ENCODE peak calls at places on chromosome 2, in eight cellular contexts. G, S, Y, Q, P, U, I and T are unnamed samples.

GRCh38 chr2:9261231-9261883 is 54.7 kb downstream of the ASAP2 start:
- DNase-seq in G (no peak), S (no peak), Y (no peak), Q (no peak), P (peak), U (no peak), I (no peak), T (no peak)

GRCh38 chr2:44358498-44358897 is 2.8 kb downstream of the PREPL start:
- DNase-seq in G (peak), S (peak), Y (no peak), Q (peak), P (peak), U (no peak), I (peak), T (peak)

GRCh38 chr2:24375349-24376087 is 15.2 kb upstream of the ITSN2 start:
- DNase-seq in G (no peak), S (no peak), Y (no peak), Q (no peak), P (no peak), U (no peak), I (no peak), T (no peak)

GRCh38 chr2:232632904-232633412 is 446 bp upstream of the EFHD1 start:
- DNase-seq in G (no peak), S (no peak), Y (peak), Q (no peak), P (peak), U (peak), I (peak), T (no peak)

GRCh38 chr2:209686417-209686816 is 85.2 kb upstream of the UNC80 start:
- DNase-seq in G (no peak), S (no peak), Y (no peak), Q (no peak), P (no peak), U (no peak), I (no peak), T (no peak)

GRCh38 chr2:222871291-222871690 is 10.5 kb downstream of the ACSL3 start:
- DNase-seq in G (no peak), S (no peak), Y (no peak), Q (no peak), P (no peak), U (no peak), I (no peak), T (no peak)

GRCh38 chr2:160372585-160372984 is 121.0 kb downstream of the RBMS1 start:
- DNase-seq in G (no peak), S (no peak), Y (no peak), Q (peak), P (no peak), U (no peak), I (no peak), T (no peak)

GRCh38 chr2:196206804-196207203 is 35.4 kb upstream of the STK17B start:
- DNase-seq in G (peak), S (no peak), Y (no peak), Q (no peak), P (no peak), U (no peak), I (peak), T (no peak)

GRCh38 chr2:69248232-69248631 is 138.8 kb downstream of the GFPT1 start:
- DNase-seq in G (no peak), S (no peak), Y (no peak), Q (no peak), P (no peak), U (no peak), I (no peak), T (no peak)

GRCh38 chr2:227423633-227424499 is 36.1 kb upstream of the SCYGR1 start:
- DNase-seq in G (no peak), S (no peak), Y (no peak), Q (no peak), P (no peak), U (no peak), I (no peak), T (no peak)

GRCh38 chr2:128389521-128389920 is 70.9 kb upstream of the HS6ST1 start:
- DNase-seq in G (no peak), S (no peak), Y (no peak), Q (no peak), P (no peak), U (no peak), I (no peak), T (no peak)

GRCh38 chr2:98705333-98705617 is 25.7 kb downstream of the MGAT4A start:
- DNase-seq in G (no peak), S (no peak), Y (no peak), Q (no peak), P (no peak), U (no peak), I (no peak), T (no peak)

GRCh38 chr2:72090271-72090720 is 57.4 kb downstream of the CYP26B1 start:
- DNase-seq in G (no peak), S (no peak), Y (no peak), Q (no peak), P (no peak), U (no peak), I (no peak), T (no peak)

GRCh38 chr2:100483892-100484291 is 13.6 kb downstream of the NMS start:
- DNase-seq in G (no peak), S (no peak), Y (no peak), Q (no peak), P (no peak), U (no peak), I (no peak), T (no peak)

GRCh38 chr2:100484390-100484789 is 14.1 kb downstream of the NMS start:
- DNase-seq in G (no peak), S (no peak), Y (no peak), Q (no peak), P (no peak), U (no peak), I (no peak), T (no peak)

GRCh38 chr2:100482741-100483140 is 12.5 kb downstream of the NMS start:
- DNase-seq in G (no peak), S (peak), Y (no peak), Q (no peak), P (no peak), U (peak), I (no peak), T (no peak)
- TF ChIP-seq CTCF in G (no peak), S (peak), Y (no peak), Q (no peak), P (no peak), U (peak), I (peak), T (peak)

DNA sequence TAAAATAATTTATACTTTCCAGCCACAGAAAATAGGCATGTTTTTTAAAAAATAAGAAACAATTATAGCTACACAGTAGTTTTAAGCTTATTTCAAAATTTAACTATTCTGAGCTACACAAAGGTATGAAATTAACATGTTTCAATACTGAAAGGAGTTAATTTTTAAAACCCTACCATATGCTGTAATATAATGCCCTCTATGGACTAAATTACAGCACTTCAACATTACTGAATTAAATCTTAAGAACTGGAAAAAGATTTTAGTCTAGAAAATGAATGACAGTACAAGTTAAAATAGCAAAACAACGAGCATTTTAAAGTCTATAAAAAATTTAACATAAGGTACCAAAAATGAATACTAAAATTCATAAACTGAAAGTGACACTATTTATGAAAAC is 36.3 kb downstream of the RTN4 start:
- DNase-seq in G (no peak), S (no peak), Y (no peak), Q (no peak), P (no peak), U (no peak), I (no peak), T (no peak)
- TF ChIP-seq CTCF in G (no peak), S (no peak), Y (peak), Q (no peak), P (peak), U (peak), I (peak), T (peak)

GRCh38 chr2:140695163-140695562 is 1435.7 kb downstream of the LRP1B start:
- DNase-seq in G (no peak), S (no peak), Y (no peak), Q (peak), P (no peak), U (no peak), I (peak), T (no peak)

GRCh38 chr2:140698736-140699135 is 1432.1 kb downstream of the LRP1B start:
- DNase-seq in G (no peak), S (no peak), Y (no peak), Q (no peak), P (no peak), U (no peak), I (no peak), T (no peak)

GRCh38 chr2:140696449-140696848 is 1434.4 kb downstream of the LRP1B start:
- DNase-seq in G (no peak), S (no peak), Y (no peak), Q (no peak), P (no peak), U (no peak), I (peak), T (no peak)
- TF ChIP-seq CTCF in G (no peak), S (no peak), Y (no peak), Q (no peak), P (no peak), U (peak), I (peak), T (no peak)

DNA sequence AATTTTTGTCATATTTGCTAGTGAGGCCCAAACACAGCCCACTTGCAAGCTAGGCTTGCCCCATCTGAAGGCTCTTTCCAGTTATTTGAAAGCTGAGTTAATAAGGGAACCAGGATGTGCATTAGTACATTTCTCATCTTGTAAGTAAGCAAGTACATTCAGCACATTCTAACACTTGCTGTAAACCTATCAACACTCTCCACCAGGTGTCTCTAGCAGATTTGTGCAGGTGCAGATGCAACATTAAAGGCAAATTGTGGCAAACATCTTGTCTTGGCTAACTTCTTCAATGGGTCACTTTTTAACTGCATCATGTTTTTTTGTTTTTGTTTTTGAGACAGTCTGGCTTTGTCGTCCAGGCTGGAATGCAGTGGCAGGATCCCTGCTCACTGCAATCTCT is 25.3 kb upstream of the MFSD6 start:
- DNase-seq in G (peak), S (peak), Y (no peak), Q (peak), P (no peak), U (peak), I (peak), T (peak)
- TF ChIP-seq CTCF in G (peak), S (peak), Y (peak), Q (peak), P (peak), U (peak), I (peak), T (peak)

GRCh38 chr2:96097951-96098823 is 18.2 kb downstream of the ADRA2B start:
- DNase-seq in G (no peak), S (no peak), Y (no peak), Q (no peak), P (no peak), U (no peak), I (no peak), T (no peak)
- TF ChIP-seq CTCF in G (no peak), S (no peak), Y (no peak), Q (no peak), P (no peak), U (no peak), I (no peak), T (peak)

DNA sequence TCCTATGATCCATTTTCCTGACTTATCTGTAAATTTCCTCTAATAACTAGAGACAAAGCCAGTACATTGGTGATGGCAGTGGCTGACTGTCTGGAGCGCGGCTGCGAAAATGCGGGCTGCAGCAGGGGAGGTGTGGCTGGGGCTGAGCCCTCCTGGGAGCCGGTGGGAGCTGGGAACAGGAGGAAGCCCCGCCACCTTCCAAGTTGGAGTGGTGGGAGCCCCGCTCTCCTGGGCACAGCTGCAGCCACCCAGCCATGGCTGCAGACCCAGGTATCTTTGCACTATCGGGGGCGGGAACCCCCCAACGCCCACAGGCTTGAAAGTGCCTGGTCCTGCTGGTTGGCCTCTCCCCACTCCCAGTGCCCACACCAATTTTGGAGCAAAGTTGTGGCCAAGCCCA is 633.0 kb upstream of the TMEFF2 start:
- DNase-seq in G (no peak), S (no peak), Y (no peak), Q (no peak), P (no peak), U (no peak), I (no peak), T (no peak)
- TF ChIP-seq CTCF in G (no peak), S (no peak), Y (no peak), Q (no peak), P (no peak), U (no peak), I (no peak), T (no peak)

DNA sequence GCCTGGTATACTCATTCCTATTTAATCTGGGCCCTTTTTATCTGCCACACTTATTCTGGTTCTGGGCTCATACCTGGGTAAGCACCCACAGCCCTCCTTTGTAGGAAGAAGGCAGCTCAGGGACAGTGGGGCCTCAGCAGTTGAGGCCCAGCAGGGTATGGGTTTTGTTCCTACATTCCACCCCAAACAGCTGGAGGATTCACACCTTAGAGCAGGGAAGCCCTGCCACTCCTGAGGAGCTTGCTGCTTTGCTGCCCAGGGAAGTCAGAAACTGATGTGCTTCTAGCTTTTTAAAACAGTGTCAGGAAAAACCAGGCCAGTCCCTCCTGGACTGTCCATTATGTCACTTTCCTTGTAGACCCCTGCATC is 1.2 kb upstream of the LBX2 start:
- DNase-seq in G (no peak), S (no peak), Y (no peak), Q (no peak), P (no peak), U (no peak), I (no peak), T (no peak)
- TF ChIP-seq CTCF in G (no peak), S (no peak), Y (no peak), Q (no peak), P (no peak), U (no peak), I (no peak), T (no peak)

DNA sequence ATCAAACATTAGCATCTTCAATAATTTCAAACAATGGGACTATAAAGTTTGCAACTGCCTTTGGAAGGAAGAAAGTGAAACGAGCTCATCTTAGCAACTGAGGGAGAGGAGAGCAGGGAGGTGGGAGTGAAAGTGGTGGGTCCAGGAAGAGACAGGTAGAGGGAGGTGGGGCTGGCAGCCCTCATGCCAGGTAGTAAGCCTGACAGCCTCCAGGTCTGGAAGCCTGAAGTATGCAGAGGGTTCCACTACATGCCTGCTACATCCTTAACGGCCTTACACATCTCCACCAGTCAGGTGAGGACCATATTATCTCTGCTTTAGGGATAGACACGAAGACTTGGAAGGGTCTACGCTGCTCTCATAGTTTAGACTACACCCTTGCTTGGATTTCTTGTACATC is 201.1 kb upstream of the TWIST2 start:
- DNase-seq in G (no peak), S (no peak), Y (no peak), Q (no peak), P (no peak), U (no peak), I (no peak), T (no peak)
- TF ChIP-seq CTCF in G (no peak), S (no peak), Y (no peak), Q (no peak), P (no peak), U (no peak), I (no peak), T (no peak)

GRCh38 chr2:3805120-3805519 is 101.7 kb downstream of the DCDC2C start:
- DNase-seq in G (no peak), S (peak), Y (no peak), Q (no peak), P (no peak), U (peak), I (peak), T (no peak)
- TF ChIP-seq CTCF in G (peak), S (peak), Y (peak), Q (no peak), P (no peak), U (peak), I (peak), T (peak)